ENCODE peak calls at places on chromosomes 6 and 20, in eight cellular contexts. One of them, this sample, is unnamed.

GRCh38 chr20:63155266-63156165 is 60.4 kb downstream of the YTHDF1 start:
- DNase-seq in PC-3: no peak
- DNase-seq in neural progenitor cell: no peak
- DNase-seq in H1: no peak
- DNase-seq in IMR-90: no peak
- DNase-seq in mammary epithelial cell: no peak
- DNase-seq in SK-N-SH: no peak
- DNase-seq in HCT116: no peak
- DNase-seq in this sample: no peak

GRCh38 chr6:114133816-114134215 is 162.9 kb upstream of the HDAC2 start:
- DNase-seq in PC-3: no peak
- DNase-seq in neural progenitor cell: no peak
- DNase-seq in H1: no peak
- DNase-seq in IMR-90: no peak
- DNase-seq in mammary epithelial cell: no peak
- DNase-seq in SK-N-SH: no peak
- DNase-seq in HCT116: no peak
- DNase-seq in this sample: no peak

GRCh38 chr6:164069352-164070022 is 655.0 kb downstream of the QKI start:
- DNase-seq in PC-3: no peak
- DNase-seq in neural progenitor cell: peak; percentile 40
- DNase-seq in H1: no peak
- DNase-seq in IMR-90: no peak
- DNase-seq in mammary epithelial cell: no peak
- DNase-seq in SK-N-SH: no peak
- DNase-seq in HCT116: no peak
- DNase-seq in this sample: no peak

GRCh38 chr20:12928358-12928754 is 80.4 kb upstream of the SPTLC3 start:
- DNase-seq in PC-3: no peak
- DNase-seq in neural progenitor cell: no peak
- DNase-seq in H1: no peak
- DNase-seq in IMR-90: no peak
- DNase-seq in mammary epithelial cell: no peak
- DNase-seq in SK-N-SH: no peak
- DNase-seq in HCT116: no peak
- DNase-seq in this sample: no peak

GRCh38 chr6:38907264-38907663 is 141.3 kb upstream of the GLP1R start:
- DNase-seq in PC-3: no peak
- DNase-seq in neural progenitor cell: no peak
- DNase-seq in H1: no peak
- DNase-seq in IMR-90: no peak
- DNase-seq in mammary epithelial cell: no peak
- DNase-seq in SK-N-SH: no peak
- DNase-seq in HCT116: no peak
- DNase-seq in this sample: no peak

GRCh38 chr6:135901776-135902524 is 50.4 kb downstream of the PDE7B start:
- DNase-seq in PC-3: no peak
- DNase-seq in neural progenitor cell: no peak
- DNase-seq in H1: no peak
- DNase-seq in IMR-90: peak; percentile 96
- DNase-seq in mammary epithelial cell: peak; percentile 30
- DNase-seq in SK-N-SH: no peak
- DNase-seq in HCT116: no peak
- DNase-seq in this sample: no peak

GRCh38 chr6:37049990-37050853 is 44.8 kb downstream of the FGD2 start:
- DNase-seq in PC-3: no peak
- DNase-seq in neural progenitor cell: no peak
- DNase-seq in H1: no peak
- DNase-seq in IMR-90: no peak
- DNase-seq in mammary epithelial cell: no peak
- DNase-seq in SK-N-SH: no peak
- DNase-seq in HCT116: no peak
- DNase-seq in this sample: no peak

GRCh38 chr6:20186981-20187380 is 25.3 kb downstream of the MBOAT1 start:
- DNase-seq in PC-3: no peak
- DNase-seq in neural progenitor cell: no peak
- DNase-seq in H1: no peak
- DNase-seq in IMR-90: no peak
- DNase-seq in mammary epithelial cell: no peak
- DNase-seq in SK-N-SH: no peak
- DNase-seq in HCT116: no peak
- DNase-seq in this sample: no peak

GRCh38 chr6:129748212-129748900 is 38.4 kb upstream of the ARHGAP18 start:
- DNase-seq in PC-3: peak; percentile 70
- DNase-seq in neural progenitor cell: no peak
- DNase-seq in H1: no peak
- DNase-seq in IMR-90: peak; percentile 61
- DNase-seq in mammary epithelial cell: peak; percentile 70
- DNase-seq in SK-N-SH: no peak
- DNase-seq in HCT116: peak; percentile 90
- DNase-seq in this sample: peak; percentile 55

GRCh38 chr6:158464483-158464882 is 95.4 kb upstream of the TMEM181 start:
- DNase-seq in PC-3: no peak
- DNase-seq in neural progenitor cell: no peak
- DNase-seq in H1: peak; percentile 90
- DNase-seq in IMR-90: no peak
- DNase-seq in mammary epithelial cell: no peak
- DNase-seq in SK-N-SH: no peak
- DNase-seq in HCT116: no peak
- DNase-seq in this sample: peak; percentile 92

GRCh38 chr6:169656626-169657610 is 44.9 kb downstream of the WDR27 start:
- DNase-seq in PC-3: no peak
- DNase-seq in neural progenitor cell: no peak
- DNase-seq in H1: no peak
- DNase-seq in IMR-90: no peak
- DNase-seq in mammary epithelial cell: no peak
- DNase-seq in SK-N-SH: no peak
- DNase-seq in HCT116: no peak
- DNase-seq in this sample: peak; percentile 82

GRCh38 chr6:124881898-124882579 is 80.2 kb upstream of the RNF217 start:
- DNase-seq in PC-3: peak; percentile 24
- DNase-seq in neural progenitor cell: peak; percentile 31
- DNase-seq in H1: no peak
- DNase-seq in IMR-90: peak; percentile 62
- DNase-seq in mammary epithelial cell: peak; percentile 31
- DNase-seq in SK-N-SH: no peak
- DNase-seq in HCT116: no peak
- DNase-seq in this sample: no peak

GRCh38 chr6:154874684-154875594 is 120.2 kb upstream of the TIAM2 start:
- DNase-seq in PC-3: no peak
- DNase-seq in neural progenitor cell: no peak
- DNase-seq in H1: no peak
- DNase-seq in IMR-90: no peak
- DNase-seq in mammary epithelial cell: no peak
- DNase-seq in SK-N-SH: no peak
- DNase-seq in HCT116: no peak
- DNase-seq in this sample: peak; percentile 62

GRCh38 chr6:153090241-153090930 is 40.7 kb downstream of the RGS17 start:
- DNase-seq in PC-3: peak; percentile 71
- DNase-seq in neural progenitor cell: no peak
- DNase-seq in H1: no peak
- DNase-seq in IMR-90: peak; percentile 93
- DNase-seq in mammary epithelial cell: peak; percentile 84
- DNase-seq in SK-N-SH: no peak
- DNase-seq in HCT116: peak; percentile 13
- DNase-seq in this sample: no peak

DNA sequence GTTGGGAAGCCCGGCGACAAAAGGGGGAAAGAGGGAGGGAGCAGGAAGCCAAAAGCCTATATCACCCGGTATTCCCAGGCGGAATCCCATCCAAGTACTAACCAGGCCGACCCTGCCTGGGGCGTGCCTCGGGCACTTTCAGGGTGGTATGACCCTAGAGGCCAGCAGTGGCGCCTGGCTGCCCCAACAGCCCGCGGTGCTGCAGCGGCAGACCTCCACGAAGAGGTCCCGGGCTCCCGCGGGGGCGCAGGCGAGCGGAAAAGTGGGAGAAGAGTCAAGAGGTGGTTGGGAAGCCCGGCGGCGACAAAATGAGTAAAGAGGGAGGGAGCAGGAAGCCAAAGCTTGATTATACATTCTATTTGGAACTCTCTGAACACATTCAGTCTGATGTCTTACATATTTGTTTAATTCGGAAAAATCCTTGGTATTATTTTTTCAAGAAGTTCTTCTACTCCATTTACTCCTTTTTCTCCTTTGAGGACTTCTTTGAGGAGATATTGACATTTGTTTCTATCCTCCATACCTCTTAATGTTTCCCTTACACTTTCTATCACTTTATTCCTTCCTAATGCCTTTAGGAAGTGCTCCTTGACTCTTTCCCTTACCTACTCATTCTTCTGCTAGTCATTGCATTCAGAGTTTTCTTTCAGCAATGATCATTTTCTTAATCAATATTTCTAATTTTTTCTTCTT is 11.5 kb downstream of the TREML4 start:
- DNase-seq in PC-3: no peak
- DNase-seq in neural progenitor cell: peak; percentile 72
- DNase-seq in H1: no peak
- DNase-seq in IMR-90: no peak
- DNase-seq in mammary epithelial cell: no peak
- DNase-seq in SK-N-SH: no peak
- DNase-seq in HCT116: no peak
- DNase-seq in this sample: peak; percentile 76
- H3K9ac ChIP-seq in PC-3: no peak overlapping the region
- H3K9ac ChIP-seq in neural progenitor cell: no peak overlapping the region
- H3K9ac ChIP-seq in H1: no peak overlapping the region
- H3K9ac ChIP-seq in IMR-90: no peak overlapping the region
- H3K9ac ChIP-seq in mammary epithelial cell: no peak overlapping the region
- H3K9ac ChIP-seq in SK-N-SH: no peak overlapping the region
- H3K9ac ChIP-seq in HCT116: no peak overlapping the region
- H3K9ac ChIP-seq in this sample: no peak overlapping the region

DNA sequence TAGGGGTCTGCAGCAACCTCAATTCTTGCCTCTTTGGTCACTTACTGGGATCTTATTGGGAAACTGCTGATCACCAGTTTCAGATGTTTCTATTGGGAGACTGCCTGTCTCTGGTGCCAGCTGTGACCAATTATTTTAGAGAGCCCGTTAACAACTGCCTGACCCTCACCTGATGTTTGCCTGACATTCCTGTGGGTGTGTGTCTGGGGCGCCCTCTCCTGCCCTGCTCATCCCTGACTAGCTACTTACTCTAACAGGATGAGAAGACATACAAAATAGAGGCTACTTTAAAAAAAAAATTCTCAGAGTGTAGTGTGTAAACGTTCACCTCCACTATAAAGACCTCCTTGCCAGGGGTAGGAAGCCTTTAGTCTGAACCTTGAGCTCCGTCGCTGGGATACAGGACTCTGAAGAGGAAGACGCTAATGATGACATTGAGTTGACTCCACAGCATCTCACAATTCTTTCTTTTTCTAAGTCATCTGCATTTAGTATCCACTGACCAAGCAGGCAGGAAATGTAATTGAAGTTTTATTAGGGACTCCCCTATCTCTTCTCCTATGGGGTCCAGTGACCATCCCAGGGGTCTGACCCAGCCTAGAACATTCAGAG is 54.6 kb upstream of the DDR1 start:
- DNase-seq in PC-3: peak; percentile 14
- DNase-seq in neural progenitor cell: peak; percentile 32
- DNase-seq in H1: no peak
- DNase-seq in IMR-90: no peak
- DNase-seq in mammary epithelial cell: no peak
- DNase-seq in SK-N-SH: no peak
- DNase-seq in HCT116: no peak
- DNase-seq in this sample: peak; percentile 88
- TF ChIP-seq CTCF in PC-3: peak; percentile 34
- TF ChIP-seq CTCF in neural progenitor cell: peak; percentile 38
- TF ChIP-seq CTCF in H1: peak; percentile 49
- TF ChIP-seq CTCF in IMR-90: no peak
- TF ChIP-seq CTCF in mammary epithelial cell: peak; percentile 5
- TF ChIP-seq CTCF in SK-N-SH: no peak
- TF ChIP-seq CTCF in HCT116: no peak
- TF ChIP-seq CTCF in this sample: peak; percentile 61

DNA sequence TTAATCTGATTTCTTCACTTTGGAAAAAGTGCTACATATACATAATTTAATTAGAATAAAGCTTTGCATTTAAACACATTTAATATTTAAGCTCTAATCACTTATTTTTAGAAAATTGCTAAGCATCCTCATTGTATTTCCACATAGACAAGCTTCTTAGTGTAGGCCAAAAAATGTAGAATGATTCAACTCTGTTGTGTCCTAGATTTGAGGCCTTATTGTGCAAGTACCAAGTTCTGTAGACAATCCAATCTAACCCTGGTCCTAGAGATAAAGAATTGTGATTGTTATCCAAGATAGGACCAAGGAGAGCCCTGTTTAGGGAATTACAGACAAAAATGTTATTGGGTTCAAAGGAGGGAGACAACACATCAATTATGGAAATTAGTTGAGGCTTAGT is 27.6 kb downstream of the MRAP2 start:
- DNase-seq in PC-3: no peak
- DNase-seq in neural progenitor cell: no peak
- DNase-seq in H1: no peak
- DNase-seq in IMR-90: no peak
- DNase-seq in mammary epithelial cell: no peak
- DNase-seq in SK-N-SH: no peak
- DNase-seq in HCT116: no peak
- DNase-seq in this sample: no peak
- H3K27me3 ChIP-seq in PC-3: peaks cover 20% of the 10 kb centered on the region
- H3K27me3 ChIP-seq in neural progenitor cell: no peaks in the 10 kb centered on the region
- H3K27me3 ChIP-seq in H1: no peaks in the 10 kb centered on the region
- H3K27me3 ChIP-seq in IMR-90: peaks cover 1% of the 10 kb centered on the region
- H3K27me3 ChIP-seq in mammary epithelial cell: no peaks in the 10 kb centered on the region
- H3K27me3 ChIP-seq in SK-N-SH: no peaks in the 10 kb centered on the region
- H3K27me3 ChIP-seq in HCT116: no peaks in the 10 kb centered on the region
- H3K27me3 ChIP-seq in this sample: no peaks in the 10 kb centered on the region

DNA sequence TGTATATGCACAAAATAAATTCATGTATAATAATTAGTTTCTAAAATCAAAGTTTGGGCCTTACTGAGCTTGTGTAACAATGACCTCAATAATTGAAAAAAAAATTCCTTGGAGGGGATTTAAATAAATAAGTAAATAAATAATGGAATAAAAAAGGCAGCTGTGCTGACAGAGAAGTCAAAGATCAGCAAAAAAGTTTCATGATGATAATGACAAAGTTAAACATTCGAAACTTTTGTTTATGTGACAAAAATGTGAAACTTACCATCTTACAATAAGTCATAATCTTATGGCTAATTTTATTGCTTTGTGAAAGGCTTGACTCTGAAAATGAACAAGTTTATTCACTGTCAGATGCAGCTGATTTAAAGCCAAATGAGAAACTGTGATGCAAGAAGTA is 3.1 kb upstream of the TTK start:
- DNase-seq in PC-3: no peak
- DNase-seq in neural progenitor cell: no peak
- DNase-seq in H1: no peak
- DNase-seq in IMR-90: no peak
- DNase-seq in mammary epithelial cell: no peak
- DNase-seq in SK-N-SH: no peak
- DNase-seq in HCT116: no peak
- DNase-seq in this sample: no peak
- H3K9ac ChIP-seq in PC-3: no peak overlapping the region
- H3K9ac ChIP-seq in neural progenitor cell: no peak overlapping the region
- H3K9ac ChIP-seq in H1: no peak overlapping the region
- H3K9ac ChIP-seq in IMR-90: no peak overlapping the region
- H3K9ac ChIP-seq in mammary epithelial cell: no peak overlapping the region
- H3K9ac ChIP-seq in SK-N-SH: no peak overlapping the region
- H3K9ac ChIP-seq in HCT116: no peak overlapping the region
- H3K9ac ChIP-seq in this sample: no peak overlapping the region